ENCODE peak calls at places on chromosomes 7 and 10, in four cellular contexts. W is iris pigment epithelial cell, E is cardiac muscle cell, R is foreskin fibroblast. Q is an unnamed sample.

GRCh38 chr10:59606551-59606961 is 103.1 kb downstream of the SLC16A9 start:
- DNase-seq in W (peak), E (no peak), R (peak), Q (no peak)

GRCh38 chr10:21670391-21670790 is 136.4 kb downstream of the MLLT10 start:
- DNase-seq in W (no peak), E (no peak), R (no peak), Q (no peak)

GRCh38 chr7:87083865-87084519 is 24.5 kb upstream of the ELAPOR2 start:
- DNase-seq in W (peak), E (no peak), R (peak), Q (no peak)

GRCh38 chr7:24442170-24442777 is 131.0 kb upstream of the PALS2 start:
- DNase-seq in W (no peak), E (no peak), R (no peak), Q (no peak)

GRCh38 chr10:98238391-98238790 is 29.6 kb downstream of the LOXL4 start:
- DNase-seq in W (no peak), E (no peak), R (no peak), Q (no peak)

GRCh38 chr7:112592565-112592964 is 111.8 kb downstream of the LSMEM1 start:
- DNase-seq in W (no peak), E (no peak), R (no peak), Q (no peak)

GRCh38 chr7:43823941-43824340 is 45.4 kb downstream of the MRPS24 start:
- DNase-seq in W (no peak), E (no peak), R (no peak), Q (peak)

GRCh38 chr7:30143748-30144251 is 9.0 kb downstream of the MTURN start:
- DNase-seq in W (peak), E (no peak), R (peak), Q (peak)

GRCh38 chr7:124996778-124997177 is 67.2 kb upstream of the POT1 start:
- DNase-seq in W (peak), E (no peak), R (no peak), Q (no peak)

GRCh38 chr10:30804478-30805055 is 175.0 kb upstream of the LYZL2 start:
- DNase-seq in W (no peak), E (no peak), R (peak), Q (no peak)

GRCh38 chr7:111735661-111736323 is 173.5 kb upstream of the IMMP2L start:
- DNase-seq in W (peak), E (peak), R (peak), Q (peak)

GRCh38 chr7:85464042-85464651 is 277.3 kb upstream of the SEMA3D start:
- DNase-seq in W (peak), E (no peak), R (peak), Q (no peak)

GRCh38 chr7:73742338-73742752 is 3.7 kb upstream of the ABHD11 start:
- DNase-seq in W (no peak), E (no peak), R (no peak), Q (peak)

Q was measured in K562.